ENCODE peak calls at places on chromosomes 11 and 22, in four cellular contexts. J is transverse colon, V is HFF-Myc, T is brain microvascular endothelial cell. G is an unnamed sample.

GRCh38 chr11:118007040-118007439 is 20.8 kb downstream of the IL10RA start:
- DNase-seq in J (no peak), T (no peak), V (no peak), G (no peak)

GRCh38 chr11:61918251-61919112 is 1.1 kb upstream of the RAB3IL1 start:
- DNase-seq in T (no peak), J (no peak), V (no peak), G (no peak)

GRCh38 chr11:78354741-78355705 is 62.6 kb downstream of the GAB2 start:
- DNase-seq in J (no peak), T (no peak), V (no peak), G (no peak)

GRCh38 chr11:66815646-66816045 is 27.6 kb upstream of the RCE1 start:
- DNase-seq in V (no peak), J (no peak), T (no peak), G (no peak)

GRCh38 chr22:20013382-20013871 is 3.2 kb downstream of the ARVCF start:
- DNase-seq in V (no peak), J (peak; percentile 38), T (peak; percentile 26), G (no peak)

GRCh38 chr11:95547186-95547585 is 242.4 kb downstream of the FAM76B start:
- DNase-seq in V (no peak), T (no peak), J (no peak), G (no peak)

GRCh38 chr11:85827768-85828639 is 17.1 kb upstream of the SYTL2 start:
- DNase-seq in J (no peak), T (peak; percentile 84), V (peak; percentile 66), G (peak; percentile 61)

GRCh38 chr11:130475426-130476053 is 27.1 kb downstream of the ADAMTS15 start:
- DNase-seq in J (no peak), V (no peak), T (no peak), G (no peak)

GRCh38 chr11:85844439-85845051 is 10.6 kb upstream of the CCDC83 start:
- DNase-seq in J (no peak), T (peak; percentile 15), V (no peak), G (no peak)

GRCh38 chr11:84824624-84825023 is 802.5 kb downstream of the DLG2 start:
- DNase-seq in V (no peak), J (no peak), T (no peak), G (no peak)

GRCh38 chr11:57868491-57868890 is 106.9 kb downstream of the CTNND1 start:
- DNase-seq in T (no peak), J (no peak), V (no peak), G (no peak)

GRCh38 chr11:37230865-37231264 is 632.8 kb upstream of the RAG2 start:
- DNase-seq in V (no peak), J (no peak), T (no peak), G (no peak)

GRCh38 chr22:39699631-39700348 is 129.2 kb downstream of the CACNA1I start:
- DNase-seq in J (no peak), V (no peak), T (no peak), G (no peak)

GRCh38 chr22:30025187-30025586 is 55.1 kb upstream of the HORMAD2 start:
- DNase-seq in J (no peak), T (no peak), V (no peak), G (no peak)

GRCh38 chr11:1235615-1236315 is 12.9 kb downstream of the MUC5B start:
- DNase-seq in J (peak; percentile 5), T (no peak), V (no peak), G (no peak)

GRCh38 chr22:17368727-17369552 is at the start of gene CECR2:
- DNase-seq in J (peak; percentile 21), T (no peak), V (no peak), G (no peak)

GRCh38 chr11:45997599-45997998 is 75.1 kb downstream of the LARGE2 start:
- DNase-seq in J (no peak), V (no peak), T (no peak), G (no peak)

GRCh38 chr11:86116386-86116726 is 47.5 kb upstream of the PICALM start:
- DNase-seq in V (no peak), J (no peak), T (peak; percentile 60), G (peak; percentile 81)

GRCh38 chr11:47430524-47430923 is 4.3 kb upstream of the PSMC3 start:
- DNase-seq in T (no peak), V (no peak), J (no peak), G (no peak)

GRCh38 chr11:120527111-120527748 is 15.7 kb downstream of the GRIK4 start:
- DNase-seq in V (no peak), J (no peak), T (no peak), G (peak; percentile 47)